ENCODE peak calls at places on chromosomes 11 and 22, in ten cellular contexts. T is progenitor cell of endocrine pancreas, C is cardiac fibroblast, Q is heart left ventricle, R is prostate gland, K is stomach, J is GM13976, V is PC-3, X is A549, I is fibroblast of pulmonary artery. Y is an unnamed sample.

GRCh38 chr11:99766816-99767215 is 746.1 kb downstream of the CNTN5 start:
- DNase-seq in T (no peak), X (no peak), I (peak), R (no peak), C (no peak), K (no peak), J (no peak), V (no peak), Q (no peak), Y (no peak)

GRCh38 chr11:83819936-83820549 is 533.9 kb upstream of the CCDC90B start:
- DNase-seq in V (peak), K (no peak), C (peak), J (no peak), X (peak), I (peak), T (no peak), Q (no peak), R (peak), Y (peak)

GRCh38 chr11:14872032-14872431 is 20.0 kb downstream of the CYP2R1 start:
- DNase-seq in R (no peak), C (no peak), X (no peak), Q (no peak), K (no peak), T (no peak), V (no peak), J (no peak), I (no peak), Y (no peak)

GRCh38 chr11:46120711-46121327 is 435 bp downstream of the PHF21A start:
- DNase-seq in K (peak), V (no peak), X (peak), J (no peak), C (peak), I (peak), Q (peak), R (no peak), T (no peak), Y (peak)

GRCh38 chr22:29115682-29116313 is 43.0 kb downstream of the KREMEN1 start:
- DNase-seq in V (no peak), X (no peak), Q (no peak), R (no peak), J (no peak), T (no peak), C (peak), K (no peak), I (no peak), Y (no peak)

GRCh38 chr11:107496011-107496410 is 38.4 kb upstream of the CWF19L2 start:
- DNase-seq in I (peak), J (no peak), R (no peak), K (no peak), V (peak), Q (no peak), T (no peak), X (no peak), C (peak), Y (peak)

GRCh38 chr22:30777589-30777988 is 82.9 kb downstream of the OSBP2 start:
- DNase-seq in C (no peak), K (no peak), T (no peak), X (no peak), Q (no peak), R (no peak), J (no peak), V (no peak), I (no peak), Y (no peak)

GRCh38 chr11:15889972-15890371 is 466.4 kb downstream of the SOX6 start:
- DNase-seq in T (no peak), V (no peak), C (peak), J (no peak), I (no peak), K (no peak), R (no peak), Q (no peak), X (no peak), Y (no peak)

GRCh38 chr11:79950172-79950571 is 509.3 kb upstream of the TENM4 start:
- DNase-seq in K (no peak), X (no peak), V (no peak), I (no peak), T (no peak), J (no peak), R (no peak), Q (no peak), C (no peak), Y (no peak)

GRCh38 chr22:41085842-41086241 is 6.5 kb upstream of the EP300 start:
- DNase-seq in R (no peak), X (no peak), V (no peak), J (no peak), C (no peak), K (no peak), Q (no peak), T (no peak), I (no peak), Y (no peak)

GRCh38 chr11:36412781-36413383 is 97.2 kb downstream of the TRAF6 start:
- DNase-seq in V (no peak), J (no peak), K (no peak), R (no peak), T (no peak), X (no peak), C (no peak), Q (no peak), I (peak), Y (no peak)

GRCh38 chr11:104329043-104329442 is 165.1 kb upstream of the PDGFD start:
- DNase-seq in I (no peak), K (no peak), J (no peak), C (no peak), R (no peak), X (no peak), T (no peak), V (no peak), Q (no peak), Y (no peak)

GRCh38 chr11:104332110-104332509 is 168.2 kb upstream of the PDGFD start:
- DNase-seq in I (no peak), R (no peak), Q (no peak), X (no peak), C (no peak), K (peak), J (no peak), V (peak), T (no peak), Y (peak)

GRCh38 chr11:104337273-104337672 is 173.3 kb upstream of the PDGFD start:
- DNase-seq in Q (no peak), X (no peak), C (no peak), R (no peak), V (no peak), K (no peak), J (no peak), I (no peak), T (no peak), Y (no peak)

GRCh38 chr11:104338186-104338585 is 174.2 kb upstream of the PDGFD start:
- DNase-seq in K (no peak), V (no peak), Q (no peak), R (no peak), T (no peak), I (no peak), C (no peak), X (no peak), J (no peak), Y (no peak)

DNA sequence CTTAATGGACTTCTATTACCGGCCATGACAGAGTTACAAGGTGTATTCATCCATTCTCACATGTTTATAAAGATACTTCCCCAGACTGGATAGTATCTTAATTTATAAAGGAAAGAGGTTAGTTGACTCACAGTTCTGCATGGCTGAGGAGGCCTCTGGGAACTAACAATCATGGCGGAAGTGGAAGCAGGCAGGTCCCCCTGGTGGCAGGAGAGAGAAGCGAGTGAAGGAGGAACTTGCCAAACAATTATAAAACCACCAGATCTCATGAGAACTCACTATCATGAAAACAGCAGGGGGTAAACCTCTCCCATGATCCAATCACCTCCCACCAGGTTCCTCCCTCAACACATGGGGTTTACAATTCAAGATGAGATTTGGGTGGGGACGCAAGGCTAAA is 170.0 kb upstream of the PDGFD start:
- DNase-seq in R (no peak), Q (no peak), C (no peak), I (no peak), X (no peak), J (no peak), T (no peak), K (no peak), V (peak), Y (peak)
- TF ChIP-seq CTCF in R (no peak), Q (no peak), C (peak), I (peak), X (no peak), J (no peak), T (peak), K (no peak), V (peak), Y (peak)

GRCh38 chr11:43825217-43825816 is 55.3 kb upstream of the ALKBH3 start:
- DNase-seq in C (peak), J (no peak), R (peak), V (peak), Q (no peak), I (peak), X (peak), T (no peak), K (no peak), Y (peak)
- TF ChIP-seq CTCF in C (peak), J (peak), R (peak), V (peak), Q (peak), I (peak), X (peak), T (peak), K (peak), Y (peak)

DNA sequence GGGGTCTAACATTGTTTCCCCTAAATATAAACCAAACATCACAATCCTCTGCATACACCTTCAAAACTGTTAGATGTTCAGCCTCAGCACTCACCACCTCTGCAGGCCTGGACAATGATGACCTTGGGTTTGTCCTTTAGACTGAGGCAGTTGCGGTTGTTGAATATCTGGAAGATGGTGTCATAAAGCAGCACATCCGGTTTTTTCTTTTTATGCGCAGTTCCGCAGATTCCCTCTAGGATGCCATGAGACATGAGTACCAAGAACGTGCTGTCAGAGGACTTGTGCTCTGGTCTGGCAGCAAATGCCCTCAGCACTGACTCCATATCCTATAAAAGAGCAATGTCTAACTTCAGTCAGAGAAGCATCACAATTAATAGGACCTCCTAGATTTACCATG is 22.8 kb downstream of the CASP5 start:
- DNase-seq in K (no peak), C (no peak), V (peak), X (no peak), R (no peak), I (peak), Q (no peak), T (no peak), J (no peak), Y (no peak)
- TF ChIP-seq CTCF in K (no peak), C (peak), V (peak), X (no peak), R (no peak), I (peak), Q (no peak), T (no peak), J (no peak), Y (no peak)

DNA sequence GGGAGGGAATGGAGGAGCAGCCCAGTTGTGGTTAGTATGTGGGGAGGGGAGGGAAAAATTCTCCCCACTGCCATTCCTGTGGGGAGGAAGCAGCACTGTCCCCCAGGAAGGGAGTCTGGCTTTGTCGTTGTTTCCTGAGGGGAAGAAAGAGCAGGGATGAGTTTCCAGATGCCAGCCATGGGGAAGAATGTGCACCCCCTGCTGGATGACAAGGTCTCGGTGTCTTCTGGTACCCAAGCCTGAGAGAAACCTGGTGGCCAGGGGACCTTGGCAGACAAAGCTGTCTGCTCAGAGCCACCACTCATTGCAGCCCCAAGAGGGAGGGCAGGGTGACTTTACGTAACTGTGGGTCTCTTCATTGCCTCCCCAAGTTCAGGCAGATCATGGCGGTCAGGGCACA is 81.3 kb upstream of the CD82 start:
- DNase-seq in Q (no peak), X (peak), R (no peak), V (peak), T (no peak), J (no peak), C (peak), I (peak), K (no peak), Y (peak)
- TF ChIP-seq CTCF in Q (peak), X (peak), R (peak), V (peak), T (peak), J (no peak), C (peak), I (peak), K (no peak), Y (peak)

DNA sequence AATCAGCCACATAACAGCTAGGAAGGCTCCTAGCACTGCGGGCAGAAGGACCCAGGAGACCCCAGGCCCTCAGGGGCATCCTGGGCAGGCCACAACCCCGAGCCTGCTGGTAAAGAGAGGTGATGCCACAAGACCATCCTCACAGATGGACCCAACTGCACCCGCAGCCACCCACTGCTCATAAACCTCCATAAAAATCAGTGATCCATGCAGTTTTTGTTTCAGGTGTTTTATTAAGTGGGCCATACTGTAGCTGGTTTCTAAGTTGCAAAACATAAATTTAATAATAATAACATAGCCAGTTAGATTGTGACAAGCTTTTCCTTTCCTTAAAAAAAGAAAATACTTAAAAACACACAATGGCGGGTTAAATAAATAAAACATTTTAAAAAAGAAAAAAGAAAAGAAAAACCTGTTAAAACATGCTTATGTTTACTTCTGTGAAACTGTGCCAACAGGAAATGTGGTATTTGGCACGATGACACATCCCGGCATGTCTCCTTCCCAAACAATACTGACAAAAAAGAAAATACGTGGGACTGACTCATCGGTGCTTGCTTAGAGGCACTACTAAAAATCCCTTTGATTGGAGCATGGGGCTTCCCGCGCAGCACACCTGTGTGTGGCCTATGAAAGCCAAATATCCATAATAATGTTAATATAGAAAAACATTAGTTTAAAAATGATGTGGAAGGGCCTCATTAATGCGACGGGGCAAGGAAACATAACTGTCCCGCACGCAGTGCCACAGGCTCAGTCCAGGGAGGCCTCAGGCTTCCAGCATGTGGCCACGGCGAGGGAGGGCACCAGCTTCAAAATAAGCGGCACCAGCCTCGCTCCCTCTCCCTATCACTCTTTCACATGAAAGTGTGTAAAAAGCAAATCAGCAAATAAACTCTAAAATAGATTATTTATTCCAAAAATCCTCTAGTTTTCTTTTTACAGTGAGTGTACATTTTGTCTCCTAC is 47.5 kb upstream of the SCUBE2 start:
- DNase-seq in C (peak), Q (no peak), J (no peak), X (peak), T (no peak), I (peak), K (peak), V (peak), R (peak), Y (peak)
- TF ChIP-seq CTCF in C (no peak), Q (no peak), J (no peak), X (no peak), T (no peak), I (no peak), K (no peak), V (no peak), R (no peak), Y (no peak)

DNA sequence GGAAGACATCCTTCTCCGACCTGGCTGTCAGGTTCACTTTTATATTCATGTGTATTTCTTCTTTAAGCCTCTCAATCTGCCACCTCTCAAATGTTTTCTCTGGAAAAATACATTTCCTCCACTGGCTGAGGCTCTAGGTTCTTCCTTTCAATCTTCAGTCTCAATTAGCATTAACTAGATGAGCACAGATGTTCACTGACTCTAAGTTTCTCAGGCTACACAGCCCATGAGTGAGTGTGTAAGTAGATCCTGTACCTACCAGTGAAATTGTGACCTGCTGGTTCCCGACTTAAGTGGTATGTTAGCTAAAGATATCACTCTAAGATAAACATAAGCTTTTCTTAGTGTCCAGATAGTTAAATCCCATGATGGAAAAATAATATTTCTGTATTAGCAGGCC is 206.9 kb downstream of the ADAMTS15 start:
- DNase-seq in Q (no peak), X (no peak), V (no peak), J (no peak), T (no peak), I (no peak), C (no peak), K (no peak), R (no peak), Y (no peak)
- TF ChIP-seq CTCF in Q (no peak), X (no peak), V (no peak), J (no peak), T (no peak), I (no peak), C (no peak), K (no peak), R (no peak), Y (no peak)

DNA sequence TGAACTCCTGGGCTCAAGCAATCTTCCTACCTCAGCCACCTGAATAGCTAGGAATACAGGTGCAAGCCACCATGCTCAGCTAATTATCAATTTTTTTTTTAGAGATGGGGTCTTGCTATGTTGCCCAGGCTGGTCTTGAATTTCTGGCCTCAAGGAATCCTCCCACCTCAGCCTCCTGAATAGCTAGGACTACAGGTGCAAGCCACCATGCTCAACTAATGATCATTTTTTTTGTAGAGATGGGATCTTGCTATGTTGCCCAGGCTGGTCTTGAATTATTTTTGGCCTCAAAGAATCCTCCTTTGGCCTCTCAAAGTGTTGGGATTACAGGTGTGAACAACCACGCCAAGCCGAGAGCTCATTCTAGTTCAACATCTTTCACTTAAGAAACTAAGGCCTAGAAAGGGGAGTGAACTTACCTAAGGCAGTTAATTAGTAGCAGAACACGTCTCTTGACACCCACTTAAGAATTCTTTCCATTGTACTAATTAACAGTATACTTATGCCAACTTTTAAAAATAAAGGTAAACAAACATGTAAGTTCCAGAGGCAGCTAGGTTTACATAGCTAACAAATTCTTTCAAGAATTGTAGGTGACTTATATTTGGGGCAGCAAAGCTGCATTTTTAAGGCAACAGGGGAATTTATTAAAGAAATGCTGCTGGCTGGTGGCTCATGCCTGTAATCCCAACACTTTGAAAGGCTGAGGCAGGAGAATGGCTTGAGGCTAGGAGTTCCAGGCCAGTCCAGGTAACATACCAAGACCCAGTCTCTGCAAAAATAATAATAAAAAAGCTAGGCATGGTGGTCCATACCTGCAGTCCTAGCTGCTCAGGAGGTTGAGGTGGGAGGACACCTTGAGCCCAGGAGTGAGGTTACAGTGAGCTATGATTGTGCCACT is 9.6 kb downstream of the ZBED5 start:
- DNase-seq in V (no peak), X (no peak), R (no peak), C (no peak), J (no peak), K (no peak), Q (no peak), T (no peak), I (no peak), Y (no peak)
- TF ChIP-seq CTCF in V (no peak), X (no peak), R (no peak), C (no peak), J (no peak), K (no peak), Q (no peak), T (no peak), I (no peak), Y (no peak)

DNA sequence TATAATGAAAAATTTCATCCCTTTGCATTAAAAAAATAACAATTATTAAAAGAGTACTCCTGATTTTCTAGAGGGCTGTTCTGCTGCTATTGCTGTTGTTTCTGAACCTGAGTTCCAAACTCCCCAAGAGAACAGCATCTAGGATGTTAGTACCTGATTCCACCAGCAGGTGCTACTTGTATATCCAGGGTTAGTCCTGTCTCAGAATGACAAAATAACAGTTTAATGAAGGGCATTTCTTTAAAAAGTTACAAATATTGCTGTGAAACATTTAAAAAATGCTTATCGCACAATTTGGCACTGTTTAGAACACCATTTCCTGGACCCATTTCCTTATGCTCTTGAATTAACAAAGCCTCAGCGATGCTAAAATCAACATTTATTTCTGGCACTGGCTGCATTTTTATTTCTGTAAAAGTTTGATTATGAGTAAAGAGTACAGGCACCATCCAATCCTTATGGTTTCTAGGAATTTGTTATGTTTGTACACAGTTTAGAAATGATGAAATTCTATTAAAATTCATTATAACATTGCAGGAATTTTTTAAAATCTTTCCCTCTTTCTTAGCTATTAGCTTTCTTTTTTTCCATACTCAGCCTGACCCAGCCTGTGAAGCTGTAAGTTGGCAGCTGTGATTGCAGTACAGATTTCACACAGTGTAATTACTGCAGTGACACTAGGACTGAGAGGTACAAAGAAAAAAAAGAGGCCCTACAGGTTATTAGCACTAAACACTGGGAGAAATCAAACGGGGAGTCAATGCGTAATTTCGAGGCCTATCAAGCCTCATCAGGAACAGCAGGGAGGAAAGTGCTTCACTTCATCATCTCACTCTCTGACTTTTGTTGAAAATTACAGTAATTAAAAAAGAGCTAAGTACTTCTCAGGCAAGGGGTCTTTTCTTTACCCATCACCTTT is 208.8 kb downstream of the DCDC1 start:
- DNase-seq in K (no peak), J (no peak), R (no peak), Q (no peak), C (no peak), T (no peak), V (peak), X (no peak), I (peak), Y (peak)
- TF ChIP-seq CTCF in K (peak), J (no peak), R (no peak), Q (no peak), C (peak), T (peak), V (peak), X (no peak), I (peak), Y (peak)

GRCh38 chr11:118485273-118485672 is 42.0 kb upstream of the TTC36 start:
- DNase-seq in V (peak), K (no peak), C (no peak), J (no peak), X (peak), I (peak), Q (no peak), T (no peak), R (no peak), Y (no peak)
- TF ChIP-seq CTCF in V (peak), K (no peak), C (no peak), J (no peak), X (peak), I (peak), Q (no peak), T (peak), R (no peak), Y (no peak)